ENCODE peak calls at places on chromosomes 12 and 14, in four cellular contexts. J is A549, R is lower leg skin, C is choroid plexus epithelial cell. W is an unnamed sample.

GRCh38 chr12:80590085-80590484 is 117.3 kb upstream of the MYF6 start:
- DNase-seq in J (no peak), R (no peak), C (no peak), W (no peak)

GRCh38 chr12:53060721-53061276 is 10.9 kb downstream of the TNS2 start:
- DNase-seq in J (no peak), R (peak), C (no peak), W (peak)

GRCh38 chr12:131091413-131091975 is 137.8 kb downstream of the ADGRD1 start:
- DNase-seq in J (no peak), R (peak), C (no peak), W (no peak)

GRCh38 chr14:92688434-92689375 is 59.7 kb downstream of the LGMN start:
- DNase-seq in J (no peak), R (no peak), C (no peak), W (no peak)

GRCh38 chr14:82913396-82913795 is 1379.7 kb upstream of the SEL1L start:
- DNase-seq in J (no peak), R (no peak), C (no peak), W (no peak)

GRCh38 chr12:22256634-22257033 is 77.9 kb downstream of the ST8SIA1 start:
- DNase-seq in J (no peak), R (no peak), C (no peak), W (no peak)

GRCh38 chr14:103830511-103831270 is 16.7 kb downstream of the PPP1R13B start:
- DNase-seq in J (no peak), R (no peak), C (no peak), W (no peak)

GRCh38 chr12:131051155-131051473 is 97.4 kb downstream of the ADGRD1 start:
- DNase-seq in J (no peak), R (no peak), C (no peak), W (no peak)

GRCh38 chr12:50174971-50175715 is 8.0 kb upstream of the CERS5 start:
- DNase-seq in J (peak), R (peak), C (peak), W (peak)

GRCh38 chr12:103401421-103401820 is 94.3 kb downstream of the C12orf42 start:
- DNase-seq in J (no peak), R (no peak), C (no peak), W (no peak)
- TF ChIP-seq CTCF in J (no peak), R (no peak), C (no peak), W (no peak)

DNA sequence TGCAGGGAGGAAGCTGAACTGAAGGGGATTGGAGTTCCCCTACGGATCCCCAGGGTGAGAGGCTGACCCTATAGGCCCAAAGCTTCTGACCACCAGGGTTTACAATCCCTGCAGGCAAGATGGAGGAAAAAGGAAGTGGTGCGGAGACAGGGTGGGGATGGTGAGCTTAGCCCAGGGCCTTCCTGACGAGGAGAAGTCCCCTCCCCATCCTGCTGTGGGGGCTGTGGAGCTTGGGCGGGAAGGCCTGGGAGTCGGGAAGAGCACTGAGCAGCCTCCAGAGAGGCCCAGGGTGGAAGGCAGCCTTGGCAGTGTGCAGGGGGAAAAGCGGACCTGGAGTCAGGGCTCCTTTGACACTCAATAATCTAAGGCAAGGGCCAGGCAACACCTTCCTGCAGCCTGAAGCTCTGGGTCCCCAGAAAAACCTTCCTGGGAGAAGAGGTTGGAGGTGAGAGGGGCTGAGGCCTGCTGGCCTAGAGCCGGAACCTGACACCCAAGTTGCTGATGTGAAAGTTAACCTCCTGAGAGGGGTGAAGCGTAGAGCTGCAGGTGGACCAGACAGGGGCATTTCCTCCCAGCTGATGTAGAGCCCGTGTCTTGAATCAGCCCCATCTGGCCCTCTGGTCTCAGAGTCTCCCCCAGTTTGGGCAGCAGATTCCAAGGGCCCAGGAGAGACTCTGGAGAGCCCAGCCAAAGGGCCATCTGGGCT is 6.1 kb downstream of the HDAC7 start:
- DNase-seq in J (peak), R (no peak), C (no peak), W (no peak)
- H3K4me3 ChIP-seq in J (peak), R (peak), C (peak), W (no peak)

GRCh38 chr12:42255875-42256261 is 17.8 kb upstream of the YAF2 start:
- DNase-seq in J (no peak), R (no peak), C (no peak), W (no peak)

GRCh38 chr12:42259699-42260098 is 21.7 kb upstream of the YAF2 start:
- DNase-seq in J (no peak), R (no peak), C (no peak), W (no peak)

GRCh38 chr12:42260518-42260917 is 22.5 kb upstream of the YAF2 start:
- DNase-seq in J (no peak), R (no peak), C (no peak), W (no peak)

DNA sequence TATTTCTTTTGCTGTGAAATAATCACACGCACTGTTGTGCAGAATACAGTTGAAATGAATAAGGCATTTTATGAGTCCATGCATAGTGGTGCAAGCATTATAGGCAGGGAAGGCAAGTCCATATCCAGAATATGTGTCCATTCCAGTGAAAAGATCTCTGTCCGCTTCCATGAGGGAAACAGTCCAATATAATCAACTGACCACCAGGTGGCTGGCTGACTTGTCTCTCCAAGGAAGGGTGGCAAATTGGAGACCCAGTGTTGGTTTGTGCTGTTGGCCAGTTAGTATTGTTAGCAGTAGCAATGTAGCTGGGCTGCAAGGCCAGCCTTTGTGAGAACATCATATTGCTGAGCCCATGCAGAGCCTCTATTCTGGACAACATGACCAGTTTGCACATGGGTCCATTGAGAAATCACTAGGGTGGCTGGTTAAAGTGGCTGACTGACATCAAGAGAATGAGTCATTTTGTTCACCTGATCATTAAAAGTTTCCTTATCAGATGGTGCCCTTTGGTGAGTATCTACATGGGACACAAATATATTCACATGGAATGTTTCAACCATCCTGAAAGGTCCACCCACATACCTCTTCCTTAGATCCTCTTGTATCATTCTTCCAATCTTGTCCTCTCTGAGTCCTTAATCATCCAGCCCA is 17.3 kb upstream of the YAF2 start:
- DNase-seq in J (no peak), R (no peak), C (no peak), W (no peak)
- TF ChIP-seq CTCF in J (no peak), R (no peak), C (peak), W (no peak)

DNA sequence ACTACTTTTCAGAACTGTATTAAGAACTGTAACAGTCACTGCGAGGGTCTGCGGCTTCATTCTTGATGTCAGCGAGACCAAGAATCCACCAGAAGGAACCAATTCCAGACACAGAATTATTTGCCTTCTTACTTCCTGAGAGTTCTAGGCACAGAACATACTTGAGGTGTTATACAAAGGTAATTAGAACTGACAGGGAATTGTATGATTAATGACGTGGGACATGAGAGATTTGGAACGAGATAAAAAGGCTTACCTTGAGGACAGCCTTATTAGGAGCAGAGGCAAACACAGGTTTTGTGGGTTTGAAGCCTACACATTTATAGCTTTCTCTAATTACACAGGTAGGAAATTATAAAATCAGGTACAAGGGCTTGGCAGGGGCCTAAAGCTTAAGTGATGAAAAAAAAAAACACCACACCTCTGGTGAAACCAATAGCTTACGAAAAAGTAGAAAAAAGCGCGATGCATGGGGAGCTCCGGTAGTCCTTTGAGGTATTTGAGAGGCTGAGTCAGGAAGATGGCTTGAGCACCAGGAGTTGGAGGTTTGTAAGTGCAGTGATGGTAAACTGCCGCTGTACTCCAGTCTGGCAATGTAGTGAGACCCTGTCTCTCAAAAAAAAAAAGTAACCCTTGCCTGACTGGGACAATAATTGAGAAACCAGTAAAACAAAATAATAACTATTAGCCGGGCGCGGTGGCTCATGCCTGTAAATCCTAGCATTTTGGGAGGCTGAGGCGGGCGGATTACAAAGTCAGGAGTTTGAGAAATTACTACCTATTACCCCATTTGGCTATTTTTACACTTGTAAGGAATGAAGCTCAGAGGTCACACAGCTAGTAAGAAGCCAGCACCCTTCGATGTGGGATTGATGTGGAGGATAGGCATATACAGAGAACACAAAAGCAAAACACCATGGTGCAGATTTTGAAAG is 795 bp upstream of the ACOT2 start:
- DNase-seq in J (no peak), R (no peak), C (peak), W (no peak)
- H3K4me3 ChIP-seq in J (peak), R (no peak), C (peak), W (no peak)